ENCODE peak calls at places on chromosomes 11 and 22, in seven cellular contexts. One of them, this sample, is unnamed.

GRCh38 chr11:130020323-130020722 is 17.7 kb upstream of the PRDM10 start:
- DNase-seq in GM10248: no peak
- DNase-seq in GM04503: no peak
- DNase-seq in Caki2: no peak
- DNase-seq in EL: peak; percentile 21
- DNase-seq in HT-29: no peak
- DNase-seq in nucleus accumbens: no peak
- DNase-seq in this sample: no peak

GRCh38 chr11:33785609-33786008 is 11.3 kb upstream of the FBXO3 start:
- DNase-seq in nucleus accumbens: no peak
- DNase-seq in HT-29: no peak
- DNase-seq in EL: no peak
- DNase-seq in GM04503: no peak
- DNase-seq in GM10248: no peak
- DNase-seq in Caki2: no peak
- DNase-seq in this sample: no peak

GRCh38 chr22:31244044-31244942 is 32.2 kb downstream of the LIMK2 start:
- DNase-seq in HT-29: no peak
- DNase-seq in nucleus accumbens: no peak
- DNase-seq in EL: peak; percentile 85
- DNase-seq in Caki2: peak; percentile 69
- DNase-seq in GM10248: no peak
- DNase-seq in GM04503: peak; percentile 48
- DNase-seq in this sample: no peak

GRCh38 chr22:33853200-33854097 is 66.8 kb downstream of the LARGE1 start:
- DNase-seq in HT-29: peak; percentile 66
- DNase-seq in nucleus accumbens: peak; percentile 40
- DNase-seq in GM10248: peak; percentile 63
- DNase-seq in EL: peak; percentile 47
- DNase-seq in GM04503: peak; percentile 40
- DNase-seq in Caki2: peak; percentile 11
- DNase-seq in this sample: peak; percentile 61

GRCh38 chr22:38107692-38108515 is 2.6 kb downstream of the BAIAP2L2 start:
- DNase-seq in Caki2: no peak
- DNase-seq in GM10248: no peak
- DNase-seq in GM04503: no peak
- DNase-seq in HT-29: peak; percentile 69
- DNase-seq in nucleus accumbens: no peak
- DNase-seq in EL: peak; percentile 76
- DNase-seq in this sample: no peak

GRCh38 chr11:122556605-122557004 is 98.9 kb upstream of the UBASH3B start:
- DNase-seq in GM10248: no peak
- DNase-seq in HT-29: no peak
- DNase-seq in GM04503: no peak
- DNase-seq in Caki2: no peak
- DNase-seq in nucleus accumbens: peak; percentile 36
- DNase-seq in EL: peak; percentile 25
- DNase-seq in this sample: peak; percentile 9

GRCh38 chr11:120547871-120548681 is 36.5 kb downstream of the GRIK4 start:
- DNase-seq in Caki2: peak; percentile 88
- DNase-seq in EL: peak; percentile 98
- DNase-seq in HT-29: peak; percentile 88
- DNase-seq in GM04503: peak; percentile 91
- DNase-seq in GM10248: no peak
- DNase-seq in nucleus accumbens: peak; percentile 73
- DNase-seq in this sample: peak; percentile 84

GRCh38 chr11:57490456-57491248 is 24.9 kb downstream of the SLC43A1 start:
- DNase-seq in GM04503: no peak
- DNase-seq in HT-29: no peak
- DNase-seq in EL: peak; percentile 43
- DNase-seq in Caki2: no peak
- DNase-seq in nucleus accumbens: no peak
- DNase-seq in GM10248: no peak
- DNase-seq in this sample: no peak

GRCh38 chr11:106031210-106031845 is 9.3 kb upstream of the MSANTD4 start:
- DNase-seq in Caki2: no peak
- DNase-seq in EL: no peak
- DNase-seq in GM10248: no peak
- DNase-seq in GM04503: no peak
- DNase-seq in nucleus accumbens: no peak
- DNase-seq in HT-29: no peak
- DNase-seq in this sample: no peak

GRCh38 chr22:50199836-50200332 is 927 bp upstream of the SELENOO start:
- DNase-seq in Caki2: no peak
- DNase-seq in nucleus accumbens: no peak
- DNase-seq in EL: no peak
- DNase-seq in GM04503: no peak
- DNase-seq in HT-29: peak; percentile 26
- DNase-seq in GM10248: no peak
- DNase-seq in this sample: no peak

GRCh38 chr11:61730222-61730994 is 22.0 kb upstream of the MYRF start:
- DNase-seq in nucleus accumbens: no peak
- DNase-seq in GM10248: no peak
- DNase-seq in GM04503: no peak
- DNase-seq in EL: peak; percentile 35
- DNase-seq in Caki2: peak; percentile 41
- DNase-seq in HT-29: peak; percentile 85
- DNase-seq in this sample: no peak

GRCh38 chr11:125517116-125517804 is 21.2 kb upstream of the FEZ1 start:
- DNase-seq in nucleus accumbens: peak; percentile 77
- DNase-seq in GM10248: no peak
- DNase-seq in EL: peak; percentile 67
- DNase-seq in Caki2: peak; percentile 10
- DNase-seq in HT-29: no peak
- DNase-seq in GM04503: no peak
- DNase-seq in this sample: peak; percentile 34

GRCh38 chr11:66495401-66495844 is 15.0 kb upstream of the BBS1 start:
- DNase-seq in GM04503: no peak
- DNase-seq in Caki2: no peak
- DNase-seq in HT-29: no peak
- DNase-seq in EL: no peak
- DNase-seq in nucleus accumbens: no peak
- DNase-seq in GM10248: no peak
- DNase-seq in this sample: no peak

GRCh38 chr11:69603978-69604524 is 36.9 kb upstream of the CCND1 start:
- DNase-seq in Caki2: no peak
- DNase-seq in EL: no peak
- DNase-seq in HT-29: no peak
- DNase-seq in nucleus accumbens: no peak
- DNase-seq in GM04503: no peak
- DNase-seq in GM10248: no peak
- DNase-seq in this sample: no peak

GRCh38 chr11:126127898-126128297 is 65.2 kb upstream of the CDON start:
- DNase-seq in HT-29: no peak
- DNase-seq in EL: no peak
- DNase-seq in nucleus accumbens: no peak
- DNase-seq in GM04503: no peak
- DNase-seq in GM10248: no peak
- DNase-seq in Caki2: no peak
- DNase-seq in this sample: no peak

GRCh38 chr11:128658499-128658898 is 35.4 kb upstream of the FLI1 start:
- DNase-seq in GM10248: no peak
- DNase-seq in EL: peak; percentile 43
- DNase-seq in GM04503: no peak
- DNase-seq in HT-29: no peak
- DNase-seq in Caki2: no peak
- DNase-seq in nucleus accumbens: no peak
- DNase-seq in this sample: no peak

GRCh38 chr11:46475041-46475925 is 83.7 kb upstream of the CHRM4 start:
- DNase-seq in HT-29: no peak
- DNase-seq in GM04503: no peak
- DNase-seq in GM10248: no peak
- DNase-seq in Caki2: no peak
- DNase-seq in EL: peak; percentile 56
- DNase-seq in nucleus accumbens: no peak
- DNase-seq in this sample: no peak

GRCh38 chr11:68506908-68507307 is 46.4 kb downstream of the PPP6R3 start:
- DNase-seq in Caki2: no peak
- DNase-seq in GM04503: no peak
- DNase-seq in HT-29: peak; percentile 45
- DNase-seq in nucleus accumbens: no peak
- DNase-seq in GM10248: no peak
- DNase-seq in EL: no peak
- DNase-seq in this sample: no peak

GRCh38 chr11:133934599-133935550 is 21.9 kb downstream of the IGSF9B start:
- DNase-seq in nucleus accumbens: peak; percentile 89
- DNase-seq in HT-29: peak; percentile 89
- DNase-seq in EL: peak; percentile 66
- DNase-seq in GM10248: no peak
- DNase-seq in Caki2: peak; percentile 77
- DNase-seq in GM04503: no peak
- DNase-seq in this sample: peak; percentile 90

GRCh38 chr11:15745266-15745665 is 611.1 kb downstream of the SOX6 start:
- DNase-seq in GM04503: no peak
- DNase-seq in GM10248: no peak
- DNase-seq in Caki2: no peak
- DNase-seq in nucleus accumbens: no peak
- DNase-seq in HT-29: no peak
- DNase-seq in EL: peak; percentile 5
- DNase-seq in this sample: no peak

GRCh38 chr11:123195182-123196059 is at the start of gene CLMP:
- DNase-seq in EL: peak; percentile 72
- DNase-seq in GM04503: no peak
- DNase-seq in GM10248: no peak
- DNase-seq in Caki2: no peak
- DNase-seq in nucleus accumbens: no peak
- DNase-seq in HT-29: no peak
- DNase-seq in this sample: no peak

GRCh38 chr11:86999859-87000753 is 37.6 kb upstream of the TMEM135 start:
- DNase-seq in GM04503: no peak
- DNase-seq in EL: peak; percentile 13
- DNase-seq in nucleus accumbens: no peak
- DNase-seq in HT-29: peak; percentile 90
- DNase-seq in GM10248: no peak
- DNase-seq in Caki2: peak; percentile 56
- DNase-seq in this sample: no peak

GRCh38 chr22:35411112-35411511 is 11.2 kb downstream of the MCM5 start:
- DNase-seq in EL: no peak
- DNase-seq in GM10248: peak; percentile 73
- DNase-seq in nucleus accumbens: no peak
- DNase-seq in GM04503: no peak
- DNase-seq in HT-29: no peak
- DNase-seq in Caki2: no peak
- DNase-seq in this sample: no peak

This sample was measured in hippocampal formation.